ENCODE peak calls at places on chromosomes 6 and 20, in seven cellular contexts. U, E, J, N, A, R and Z are unnamed samples.

GRCh38 chr6:167567142-167568033 is 242.5 kb downstream of the TTLL2 start:
- DNase-seq in A (no peak), E (no peak), U (no peak), N (no peak), J (no peak), R (no peak), Z (no peak)

GRCh38 chr6:36838896-36839818 is at the start of gene CPNE5:
- DNase-seq in R (no peak), N (no peak), E (no peak), J (no peak), A (no peak), U (peak; percentile 38), Z (peak; percentile 41)

GRCh38 chr6:87237804-87238203 is 82.4 kb downstream of the ZNF292 start:
- DNase-seq in R (peak; percentile 70), U (peak; percentile 59), J (no peak), N (peak; percentile 7), A (peak; percentile 43), E (peak; percentile 20), Z (peak; percentile 3)

GRCh38 chr6:56803594-56803993 is 151.3 kb upstream of the BEND6 start:
- DNase-seq in R (no peak), A (peak; percentile 75), U (peak; percentile 88), N (peak; percentile 81), E (no peak), J (no peak), Z (no peak)

GRCh38 chr20:10783660-10784336 is 110.0 kb upstream of the JAG1 start:
- DNase-seq in J (no peak), R (no peak), U (no peak), E (no peak), A (no peak), N (no peak), Z (peak; percentile 93)

GRCh38 chr20:45346851-45347250 is 1.4 kb downstream of the SDC4 start:
- DNase-seq in A (no peak), U (peak; percentile 31), N (no peak), R (no peak), E (no peak), J (no peak), Z (no peak)

GRCh38 chr6:37882724-37883413 is 63.3 kb downstream of the ZFAND3 start:
- DNase-seq in U (peak; percentile 86), N (peak; percentile 35), A (peak; percentile 60), J (no peak), E (no peak), R (no peak), Z (no peak)

GRCh38 chr6:53499094-53499493 is 45.8 kb downstream of the GCLC start:
- DNase-seq in E (no peak), R (no peak), U (no peak), A (no peak), J (no peak), N (no peak), Z (no peak)

GRCh38 chr6:101439790-101440189 is 46.3 kb downstream of the GRIK2 start:
- DNase-seq in N (no peak), J (no peak), A (peak; percentile 5), E (no peak), U (peak; percentile 40), R (no peak), Z (no peak)

GRCh38 chr20:41664584-41664983 is 46.4 kb upstream of the CHD6 start:
- DNase-seq in J (no peak), A (peak; percentile 25), U (no peak), R (peak; percentile 56), E (no peak), N (no peak), Z (no peak)

GRCh38 chr20:24519476-24519875 is 50.0 kb downstream of the SYNDIG1 start:
- DNase-seq in N (no peak), R (no peak), A (no peak), U (no peak), E (no peak), J (no peak), Z (no peak)

GRCh38 chr6:80003841-80004198 is 629 bp upstream of the TTK start:
- DNase-seq in U (no peak), E (no peak), A (no peak), R (peak; percentile 53), J (no peak), N (no peak), Z (peak; percentile 55)

GRCh38 chr20:46129955-46130481 is 11.9 kb downstream of the CD40 start:
- DNase-seq in R (no peak), N (peak; percentile 12), A (no peak), E (no peak), J (no peak), U (no peak), Z (no peak)

GRCh38 chr20:2874456-2874855 is 1.2 kb downstream of the PTPRA start:
- DNase-seq in A (peak; percentile 38), E (no peak), R (no peak), N (peak; percentile 22), J (no peak), U (peak; percentile 22), Z (peak; percentile 20)

GRCh38 chr6:42075159-42075838 is 25.0 kb downstream of the TAF8 start:
- DNase-seq in R (peak; percentile 63), U (peak; percentile 89), A (peak; percentile 73), J (peak; percentile 87), N (peak; percentile 89), E (peak; percentile 51), Z (peak; percentile 67)

GRCh38 chr6:14676977-14677781 is 559.6 kb downstream of the CD83 start:
- DNase-seq in E (no peak), R (no peak), N (no peak), A (no peak), U (no peak), J (no peak), Z (no peak)

GRCh38 chr20:48294196-48294595 is 508.9 kb upstream of the SULF2 start:
- DNase-seq in E (no peak), R (no peak), J (no peak), N (peak; percentile 22), U (no peak), A (peak; percentile 87), Z (no peak)

GRCh38 chr6:168026925-168027324 is 29.5 kb downstream of the KIF25 start:
- DNase-seq in R (no peak), A (no peak), E (no peak), U (no peak), J (no peak), N (no peak), Z (no peak)